ENCODE peak calls at places on chromosome 18, in ten cellular contexts. S is foreskin fibroblast, Y is AG09309, Q is prostate gland, J is Panc1, X is ovary, O is PC-3, I is GM06990, U is esophagus squamous epithelium, V is psoas muscle. M is an unnamed sample.

GRCh38 chr18:23844991-23845680 is 155.9 kb downstream of the LAMA3 start:
- DNase-seq in U (no peak), Q (no peak), J (no peak), S (no peak), Y (no peak), V (no peak), I (no peak), O (peak), X (no peak), M (no peak)

GRCh38 chr18:51654441-51655326 is 457.2 kb upstream of the MEX3C start:
- DNase-seq in V (no peak), O (no peak), X (no peak), U (no peak), I (peak), J (no peak), Y (no peak), Q (no peak), S (no peak), M (no peak)

GRCh38 chr18:25832008-25832604 is 258.3 kb downstream of the SS18 start:
- DNase-seq in U (no peak), V (peak), Y (peak), Q (no peak), I (no peak), J (peak), O (peak), X (peak), S (peak), M (peak)

GRCh38 chr18:65907281-65907680 is 156.5 kb downstream of the CDH7 start:
- DNase-seq in J (no peak), V (no peak), I (no peak), U (no peak), Y (no peak), O (no peak), S (no peak), Q (no peak), X (no peak), M (no peak)

GRCh38 chr18:23690505-23691068 is 1.3 kb downstream of the LAMA3 start:
- DNase-seq in Q (no peak), S (peak), Y (no peak), J (no peak), O (peak), V (no peak), X (no peak), I (no peak), U (no peak), M (no peak)

GRCh38 chr18:70422061-70422965 is 133.5 kb downstream of the SOCS6 start:
- DNase-seq in Q (peak), X (peak), U (no peak), Y (peak), V (peak), O (peak), I (no peak), J (peak), S (peak), M (peak)

GRCh38 chr18:73520229-73520628 is 627.4 kb downstream of the FBXO15 start:
- DNase-seq in V (no peak), Y (no peak), X (no peak), Q (no peak), I (no peak), U (no peak), S (peak), J (no peak), O (no peak), M (no peak)

GRCh38 chr18:48074929-48075706 is 144.7 kb upstream of the SMAD2 start:
- DNase-seq in X (no peak), I (no peak), S (no peak), J (no peak), Y (no peak), Q (no peak), O (no peak), U (no peak), V (no peak), M (no peak)

GRCh38 chr18:26545737-26546136 is 2.6 kb downstream of the KCTD1 start:
- DNase-seq in Q (no peak), X (no peak), Y (no peak), O (no peak), J (no peak), U (no peak), S (no peak), I (no peak), V (no peak), M (no peak)

GRCh38 chr18:52287151-52287550 is 52.8 kb upstream of the DCC start:
- DNase-seq in V (no peak), O (no peak), Q (no peak), J (no peak), Y (no peak), I (no peak), X (no peak), U (no peak), S (peak), M (peak)

GRCh38 chr18:6660334-6660733 is 69.2 kb upstream of the ARHGAP28 start:
- DNase-seq in X (no peak), Q (no peak), Y (no peak), J (no peak), I (no peak), V (no peak), U (no peak), O (no peak), S (peak), M (peak)

GRCh38 chr18:36200354-36200771 is 13.1 kb downstream of the MOCOS start:
- DNase-seq in Q (no peak), S (no peak), O (no peak), U (no peak), Y (no peak), X (no peak), V (no peak), J (no peak), I (no peak), M (no peak)

GRCh38 chr18:58716046-58716766 is 44.9 kb downstream of the MALT1 start:
- DNase-seq in X (no peak), O (no peak), U (no peak), Q (no peak), I (peak), J (no peak), S (no peak), V (no peak), Y (no peak), M (no peak)

GRCh38 chr18:46754188-46754587 is 2.7 kb downstream of the ST8SIA5 start:
- DNase-seq in U (no peak), O (no peak), J (no peak), I (peak), V (no peak), S (no peak), Q (no peak), Y (no peak), X (no peak), M (no peak)

GRCh38 chr18:48571619-48572384 is 33.0 kb downstream of the CTIF start:
- DNase-seq in X (no peak), U (no peak), J (no peak), Y (no peak), V (no peak), Q (no peak), I (no peak), O (no peak), S (no peak), M (no peak)

GRCh38 chr18:51391215-51391614 is 193.7 kb upstream of the MEX3C start:
- DNase-seq in V (no peak), X (no peak), O (no peak), S (no peak), Y (no peak), I (no peak), U (no peak), J (no peak), Q (no peak), M (no peak)

GRCh38 chr18:48926420-48926857 is 24.3 kb downstream of the SMAD7 start:
- DNase-seq in O (no peak), Q (no peak), X (no peak), Y (no peak), I (no peak), S (no peak), J (no peak), U (no peak), V (no peak), M (no peak)

GRCh38 chr18:79887181-79888000 is 64.1 kb downstream of the SLC66A2 start:
- DNase-seq in I (no peak), Y (no peak), O (no peak), Q (no peak), U (no peak), J (no peak), V (no peak), X (no peak), S (no peak), M (no peak)

GRCh38 chr18:63284173-63284765 is 35.3 kb downstream of the BCL2 start:
- DNase-seq in O (no peak), U (no peak), J (no peak), V (no peak), Q (no peak), X (no peak), I (no peak), Y (no peak), S (no peak), M (no peak)

DNA sequence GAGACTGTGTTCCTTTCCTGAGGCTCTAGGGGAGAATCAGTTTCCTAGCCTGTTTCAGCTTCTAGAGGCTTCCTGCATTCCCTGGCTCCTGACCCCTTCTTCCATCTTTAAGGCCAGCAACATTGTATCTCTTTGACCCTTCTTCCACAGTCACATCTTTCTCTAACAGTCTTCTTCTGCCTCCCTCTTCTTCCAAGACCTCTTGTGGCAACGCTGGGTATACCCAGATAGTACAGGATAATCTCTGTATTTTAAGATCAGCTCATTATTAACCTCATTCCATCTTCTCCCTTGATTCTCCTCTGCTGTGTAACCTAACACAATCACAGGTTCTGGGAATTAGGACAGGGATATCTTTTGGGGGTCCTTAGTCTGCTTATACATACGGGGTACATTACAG is 8.9 kb upstream of the MYL12A start:
- DNase-seq in J (no peak), U (no peak), Y (no peak), X (no peak), S (peak), O (peak), Q (no peak), I (no peak), V (no peak), M (no peak)
- TF ChIP-seq CTCF in J (peak), U (no peak), Y (peak), X (no peak), S (no peak), O (peak), Q (no peak), I (no peak), V (no peak), M (peak)

GRCh38 chr18:77106331-77106730 is 26.3 kb downstream of the MBP start:
- DNase-seq in J (no peak), S (no peak), Q (no peak), X (no peak), O (no peak), I (peak), U (no peak), V (peak), Y (no peak), M (no peak)

GRCh38 chr18:77103991-77104521 is 28.5 kb downstream of the MBP start:
- DNase-seq in I (no peak), Y (no peak), X (no peak), S (no peak), U (no peak), Q (no peak), V (peak), O (no peak), J (no peak), M (no peak)

GRCh38 chr18:77107218-77107815 is 25.3 kb downstream of the MBP start:
- DNase-seq in X (no peak), Y (no peak), U (no peak), I (no peak), V (peak), O (no peak), S (no peak), Q (no peak), J (no peak), M (no peak)

GRCh38 chr18:77105021-77105420 is 27.6 kb downstream of the MBP start:
- DNase-seq in J (no peak), Q (no peak), Y (no peak), S (no peak), U (no peak), V (no peak), X (no peak), I (no peak), O (no peak), M (peak)

DNA sequence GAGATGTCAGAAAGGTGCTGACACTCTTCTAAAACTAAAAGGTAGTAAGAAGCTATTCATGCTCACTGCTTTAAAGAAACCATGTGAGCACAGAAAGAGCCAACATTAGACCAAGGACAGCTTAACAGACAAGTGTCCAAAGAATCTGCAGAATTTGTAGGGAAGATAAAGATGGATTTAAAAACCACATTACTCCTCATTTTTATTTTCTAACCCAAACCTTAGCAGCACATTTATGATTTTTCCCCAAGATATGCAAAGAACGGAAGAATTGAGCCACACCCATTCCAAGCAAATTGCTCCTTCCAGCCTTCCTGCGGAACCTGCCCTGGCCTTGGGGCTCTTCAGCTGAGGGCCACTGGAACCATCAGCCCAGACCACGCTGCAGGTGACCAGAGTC is 26.9 kb downstream of the MBP start:
- DNase-seq in U (no peak), O (no peak), S (no peak), Q (no peak), J (no peak), I (no peak), V (no peak), Y (no peak), X (no peak), M (no peak)
- H3K4me3 ChIP-seq in U (no peak), O (no peak), S (no peak), Q (no peak), J (peak), I (no peak), V (no peak), Y (no peak), X (no peak), M (no peak)

DNA sequence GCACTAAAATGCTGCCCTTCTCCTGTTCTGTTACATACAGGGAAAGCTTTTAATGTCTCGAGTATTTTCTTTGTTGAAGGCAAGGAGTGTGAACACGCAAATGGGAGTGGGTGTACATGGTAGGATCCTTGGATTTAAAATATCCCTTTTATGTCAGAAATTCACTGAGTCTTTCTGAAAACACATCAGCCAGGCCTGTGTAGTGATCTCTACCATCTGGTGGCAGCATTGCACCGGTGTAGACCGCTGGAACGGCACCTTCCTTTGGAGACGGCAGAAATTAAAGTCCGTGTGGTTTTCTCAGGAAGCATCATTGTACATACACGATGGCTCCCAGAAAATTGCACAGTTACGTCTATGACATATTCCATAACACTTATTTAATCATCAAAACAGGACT is 515.8 kb downstream of the GALR1 start:
- DNase-seq in X (no peak), S (no peak), Y (no peak), O (peak), I (no peak), J (peak), V (no peak), Q (peak), U (no peak), M (peak)
- TF ChIP-seq CTCF in X (no peak), S (no peak), Y (no peak), O (peak), I (peak), J (peak), V (peak), Q (peak), U (no peak), M (peak)

DNA sequence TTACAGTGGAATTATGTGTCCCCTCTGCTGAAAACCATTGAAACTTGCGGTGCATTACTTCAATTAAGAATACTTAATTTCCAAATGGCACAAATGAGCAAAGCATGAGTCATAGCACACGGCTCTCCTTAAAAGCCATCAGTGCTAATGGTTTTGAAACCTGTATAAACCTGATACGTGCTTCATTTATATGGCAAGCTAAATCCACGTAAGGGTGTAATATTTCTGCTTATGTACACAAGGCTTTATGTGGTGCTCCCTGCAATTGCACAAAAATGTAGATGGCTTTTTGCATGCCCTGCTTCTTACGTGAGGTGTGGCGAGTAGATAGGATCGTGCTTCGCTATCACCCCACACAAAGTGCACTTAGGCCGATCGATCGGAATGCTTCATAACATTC is 840.9 kb downstream of the GALR1 start:
- DNase-seq in U (no peak), Y (no peak), O (no peak), V (no peak), J (no peak), X (no peak), I (no peak), S (no peak), Q (no peak), M (no peak)
- H3K4me3 ChIP-seq in U (no peak), Y (no peak), O (no peak), V (no peak), J (no peak), X (no peak), I (no peak), S (no peak), Q (no peak), M (no peak)

GRCh38 chr18:35029770-35030169 is 11.4 kb upstream of the MAPRE2 start:
- DNase-seq in S (peak), V (no peak), I (no peak), O (no peak), J (no peak), Q (no peak), X (no peak), U (no peak), Y (no peak), M (no peak)
- TF ChIP-seq CTCF in S (no peak), V (peak), I (peak), O (no peak), J (no peak), Q (no peak), X (no peak), U (no peak), Y (peak), M (no peak)

GRCh38 chr18:12310762-12311161 is 2.7 kb downstream of the TUBB6 start:
- DNase-seq in Y (no peak), X (no peak), S (no peak), U (no peak), O (no peak), J (no peak), I (no peak), V (peak), Q (no peak), M (no peak)
- H3K4me3 ChIP-seq in Y (no peak), X (no peak), S (no peak), U (peak), O (no peak), J (no peak), I (no peak), V (no peak), Q (no peak), M (no peak)

DNA sequence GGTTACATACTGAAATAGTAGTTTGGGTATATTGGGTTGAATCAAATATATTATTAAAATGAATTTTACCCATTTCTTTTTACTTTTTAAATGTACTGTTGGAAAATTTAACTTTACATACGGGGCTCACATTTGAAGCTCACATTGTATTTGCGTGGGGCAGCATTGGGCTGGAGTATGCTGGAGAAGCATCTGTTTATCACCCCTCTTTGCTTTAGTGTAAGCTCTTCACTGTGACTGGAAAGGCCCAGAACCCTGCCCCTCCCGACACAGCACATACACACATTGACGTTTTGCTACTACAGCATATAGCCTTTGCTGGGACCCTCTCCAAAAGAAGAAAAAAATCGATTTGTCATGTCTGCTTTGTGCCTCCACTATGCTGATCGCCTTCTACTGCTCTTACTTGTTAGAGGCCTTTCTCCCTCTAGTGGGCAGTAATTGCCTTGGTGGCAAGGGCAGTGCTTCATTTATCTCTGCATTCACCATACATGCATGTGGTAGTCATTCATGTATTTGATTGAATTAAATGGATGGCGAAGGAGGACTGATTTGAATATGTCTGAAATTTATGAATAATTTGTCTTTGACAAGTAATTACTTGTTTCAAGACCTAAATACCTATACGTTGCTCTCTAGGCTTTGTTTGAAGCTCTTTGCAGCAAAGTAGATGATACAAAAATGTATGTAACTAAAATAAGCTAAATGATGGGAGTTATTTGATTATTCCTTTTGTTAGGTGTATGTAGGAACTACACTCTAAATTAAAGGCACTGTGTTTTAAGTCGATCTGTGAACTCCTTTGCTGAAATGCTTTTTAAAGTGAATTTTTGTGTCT is 37.4 kb downstream of the VAPA start:
- DNase-seq in I (no peak), Q (no peak), V (no peak), X (peak), Y (no peak), O (peak), J (peak), S (peak), U (no peak), M (peak)
- TF ChIP-seq CTCF in I (peak), Q (peak), V (peak), X (peak), Y (peak), O (peak), J (peak), S (peak), U (no peak), M (peak)

DNA sequence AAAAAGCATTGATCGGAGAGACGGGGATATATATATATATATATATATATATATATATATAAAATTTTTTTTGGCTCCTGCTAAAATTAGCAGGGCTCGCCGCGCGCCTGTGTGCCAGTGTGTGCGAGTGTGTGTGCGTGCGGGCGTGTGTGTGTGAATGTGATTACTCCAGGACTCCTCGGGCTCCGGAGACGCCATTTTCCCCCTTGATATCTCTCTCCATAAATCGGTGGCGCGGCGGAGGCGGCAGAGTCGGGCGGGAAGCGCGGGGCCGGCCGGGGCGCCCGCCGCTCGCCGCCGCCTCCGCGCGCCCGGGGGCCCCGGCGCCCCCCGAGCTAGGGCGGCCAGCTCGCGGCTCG is 797 bp upstream of the SETBP1 start:
- DNase-seq in O (peak), J (no peak), S (peak), U (no peak), Q (peak), V (peak), Y (no peak), I (no peak), X (peak), M (peak)
- H3K4me3 ChIP-seq in O (peak), J (no peak), S (peak), U (peak), Q (peak), V (peak), Y (peak), I (peak), X (peak), M (peak)

DNA sequence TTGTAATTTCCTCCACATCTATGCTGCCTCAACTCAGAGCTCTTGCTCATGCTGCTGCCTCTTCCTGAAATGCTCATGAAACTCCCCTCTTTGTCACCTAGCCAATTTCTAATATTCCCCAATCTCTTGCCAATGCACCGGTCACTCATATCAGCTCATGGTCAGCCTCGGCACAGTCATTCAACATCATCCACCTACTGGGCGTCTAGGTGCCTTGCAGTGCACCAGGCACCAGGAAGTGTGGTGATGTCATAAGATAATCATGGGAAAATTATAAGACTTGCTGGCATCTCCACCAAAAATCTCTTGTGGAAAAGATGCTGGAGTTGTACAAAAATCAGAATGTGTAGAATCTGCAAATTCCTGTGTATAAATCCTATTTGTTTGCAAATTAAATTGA is 52.6 kb upstream of the RAB27B start:
- DNase-seq in S (peak), Y (peak), Q (no peak), J (no peak), I (no peak), O (peak), U (no peak), V (no peak), X (no peak), M (peak)
- TF ChIP-seq CTCF in S (peak), Y (peak), Q (no peak), J (peak), I (peak), O (peak), U (no peak), V (no peak), X (no peak), M (peak)